ENCODE peak calls at places on chromosomes 16 and 17, in eight cellular contexts. One of them, this sample, is unnamed. For H3K4me1 and H3K9me3, the result is how much of the 10 kb centered on the place peaks cover.

GRCh38 chr17:15269087-15269486 is 4.0 kb upstream of the PMP22 start:
- DNase-seq in adipocyte: no peak
- DNase-seq in Peyer's patch: no peak
- DNase-seq in prostate gland: no peak
- DNase-seq in A549: no peak
- DNase-seq in right lobe of liver: no peak
- DNase-seq in stomach: no peak
- DNase-seq in OCI-LY7: no peak
- DNase-seq in this sample: no peak

GRCh38 chr17:50604470-50604869 is 30.2 kb upstream of the ABCC3 start:
- DNase-seq in right lobe of liver: no peak
- DNase-seq in OCI-LY7: no peak
- DNase-seq in A549: no peak
- DNase-seq in prostate gland: peak
- DNase-seq in Peyer's patch: no peak
- DNase-seq in adipocyte: peak
- DNase-seq in stomach: peak
- DNase-seq in this sample: no peak

GRCh38 chr16:11234884-11235702 is 20.9 kb downstream of the SOCS1 start:
- DNase-seq in right lobe of liver: no peak
- DNase-seq in prostate gland: no peak
- DNase-seq in A549: no peak
- DNase-seq in adipocyte: no peak
- DNase-seq in Peyer's patch: no peak
- DNase-seq in OCI-LY7: no peak
- DNase-seq in stomach: no peak
- DNase-seq in this sample: no peak

GRCh38 chr16:83100679-83101078 is 473.9 kb downstream of the CDH13 start:
- DNase-seq in OCI-LY7: no peak
- DNase-seq in right lobe of liver: no peak
- DNase-seq in prostate gland: no peak
- DNase-seq in adipocyte: no peak
- DNase-seq in Peyer's patch: no peak
- DNase-seq in A549: no peak
- DNase-seq in stomach: no peak
- DNase-seq in this sample: no peak

GRCh38 chr16:49068224-49068623 is 213.4 kb downstream of the CBLN1 start:
- DNase-seq in A549: no peak
- DNase-seq in prostate gland: no peak
- DNase-seq in stomach: no peak
- DNase-seq in Peyer's patch: no peak
- DNase-seq in right lobe of liver: no peak
- DNase-seq in adipocyte: no peak
- DNase-seq in OCI-LY7: no peak
- DNase-seq in this sample: no peak

GRCh38 chr16:85051710-85052082 is 24.1 kb downstream of the KIAA0513 start:
- DNase-seq in stomach: no peak
- DNase-seq in adipocyte: no peak
- DNase-seq in prostate gland: no peak
- DNase-seq in A549: no peak
- DNase-seq in Peyer's patch: no peak
- DNase-seq in right lobe of liver: no peak
- DNase-seq in OCI-LY7: no peak
- DNase-seq in this sample: no peak

GRCh38 chr17:77471984-77472836 is 331.4 kb downstream of the SEC14L1 start:
- DNase-seq in adipocyte: peak
- DNase-seq in right lobe of liver: no peak
- DNase-seq in OCI-LY7: peak
- DNase-seq in stomach: peak
- DNase-seq in A549: no peak
- DNase-seq in Peyer's patch: no peak
- DNase-seq in prostate gland: peak
- DNase-seq in this sample: peak

GRCh38 chr17:21209511-21210175 is 4.3 kb downstream of the TMEM11 start:
- DNase-seq in A549: no peak
- DNase-seq in stomach: peak
- DNase-seq in right lobe of liver: peak
- DNase-seq in prostate gland: peak
- DNase-seq in adipocyte: no peak
- DNase-seq in OCI-LY7: no peak
- DNase-seq in Peyer's patch: peak
- DNase-seq in this sample: peak

GRCh38 chr16:86219655-86220445 is 290.5 kb upstream of the FOXF1 start:
- DNase-seq in Peyer's patch: peak
- DNase-seq in stomach: peak
- DNase-seq in prostate gland: no peak
- DNase-seq in A549: no peak
- DNase-seq in right lobe of liver: peak
- DNase-seq in adipocyte: peak
- DNase-seq in OCI-LY7: no peak
- DNase-seq in this sample: no peak

GRCh38 chr17:1634841-1635650 is 6.4 kb upstream of the SLC43A2 start:
- DNase-seq in Peyer's patch: no peak
- DNase-seq in right lobe of liver: no peak
- DNase-seq in OCI-LY7: no peak
- DNase-seq in A549: no peak
- DNase-seq in adipocyte: no peak
- DNase-seq in stomach: no peak
- DNase-seq in prostate gland: no peak
- DNase-seq in this sample: no peak

GRCh38 chr16:50547340-50547865 is 793 bp upstream of the NKD1 start:
- DNase-seq in right lobe of liver: peak
- DNase-seq in stomach: peak
- DNase-seq in prostate gland: peak
- DNase-seq in Peyer's patch: peak
- DNase-seq in OCI-LY7: peak
- DNase-seq in adipocyte: no peak
- DNase-seq in A549: peak
- DNase-seq in this sample: no peak

GRCh38 chr17:69175812-69176517 is 34.3 kb upstream of the ABCA6 start:
- DNase-seq in prostate gland: no peak
- DNase-seq in right lobe of liver: no peak
- DNase-seq in A549: peak
- DNase-seq in adipocyte: peak
- DNase-seq in stomach: no peak
- DNase-seq in Peyer's patch: no peak
- DNase-seq in OCI-LY7: no peak
- DNase-seq in this sample: no peak

GRCh38 chr17:82752371-82753200 is 721 bp downstream of the TBCD start:
- DNase-seq in stomach: no peak
- DNase-seq in A549: no peak
- DNase-seq in Peyer's patch: no peak
- DNase-seq in OCI-LY7: peak
- DNase-seq in adipocyte: no peak
- DNase-seq in right lobe of liver: no peak
- DNase-seq in prostate gland: no peak
- DNase-seq in this sample: peak

GRCh38 chr17:82748756-82749155 is 3.1 kb upstream of the TBCD start:
- DNase-seq in A549: no peak
- DNase-seq in prostate gland: no peak
- DNase-seq in right lobe of liver: no peak
- DNase-seq in OCI-LY7: no peak
- DNase-seq in stomach: no peak
- DNase-seq in adipocyte: no peak
- DNase-seq in Peyer's patch: no peak
- DNase-seq in this sample: no peak

GRCh38 chr17:82751571-82752370 is at the start of gene TBCD:
- DNase-seq in adipocyte: peak
- DNase-seq in right lobe of liver: peak
- DNase-seq in stomach: peak
- DNase-seq in A549: peak
- DNase-seq in Peyer's patch: peak
- DNase-seq in OCI-LY7: peak
- DNase-seq in prostate gland: peak
- DNase-seq in this sample: peak

GRCh38 chr17:82751171-82751570 is 694 bp upstream of the TBCD start:
- DNase-seq in OCI-LY7: no peak
- DNase-seq in Peyer's patch: no peak
- DNase-seq in right lobe of liver: no peak
- DNase-seq in stomach: no peak
- DNase-seq in A549: no peak
- DNase-seq in adipocyte: no peak
- DNase-seq in prostate gland: no peak
- DNase-seq in this sample: no peak

GRCh38 chr17:82750241-82750905 is 1.5 kb upstream of the TBCD start:
- DNase-seq in stomach: no peak
- DNase-seq in prostate gland: no peak
- DNase-seq in adipocyte: no peak
- DNase-seq in A549: no peak
- DNase-seq in right lobe of liver: no peak
- DNase-seq in OCI-LY7: no peak
- DNase-seq in Peyer's patch: peak
- DNase-seq in this sample: no peak
- H3K4me1 ChIP-seq in stomach: under half
- H3K4me1 ChIP-seq in prostate gland: under half
- H3K4me1 ChIP-seq in adipocyte: under half
- H3K4me1 ChIP-seq in A549: under half
- H3K4me1 ChIP-seq in right lobe of liver: under half
- H3K4me1 ChIP-seq in OCI-LY7: under half
- H3K4me1 ChIP-seq in Peyer's patch: under half
- H3K4me1 ChIP-seq in this sample: under half

GRCh38 chr17:22692801-22693171 is 1000.5 kb downstream of the KCNJ18 start:
- DNase-seq in A549: no peak
- DNase-seq in adipocyte: no peak
- DNase-seq in Peyer's patch: no peak
- DNase-seq in OCI-LY7: no peak
- DNase-seq in prostate gland: no peak
- DNase-seq in right lobe of liver: no peak
- DNase-seq in stomach: no peak
- DNase-seq in this sample: no peak
- H3K9me3 ChIP-seq in A549: under half
- H3K9me3 ChIP-seq in adipocyte: under half
- H3K9me3 ChIP-seq in Peyer's patch: under half
- H3K9me3 ChIP-seq in OCI-LY7: under half
- H3K9me3 ChIP-seq in prostate gland: under half
- H3K9me3 ChIP-seq in right lobe of liver: under half
- H3K9me3 ChIP-seq in stomach: under half
- H3K9me3 ChIP-seq in this sample: under half

DNA sequence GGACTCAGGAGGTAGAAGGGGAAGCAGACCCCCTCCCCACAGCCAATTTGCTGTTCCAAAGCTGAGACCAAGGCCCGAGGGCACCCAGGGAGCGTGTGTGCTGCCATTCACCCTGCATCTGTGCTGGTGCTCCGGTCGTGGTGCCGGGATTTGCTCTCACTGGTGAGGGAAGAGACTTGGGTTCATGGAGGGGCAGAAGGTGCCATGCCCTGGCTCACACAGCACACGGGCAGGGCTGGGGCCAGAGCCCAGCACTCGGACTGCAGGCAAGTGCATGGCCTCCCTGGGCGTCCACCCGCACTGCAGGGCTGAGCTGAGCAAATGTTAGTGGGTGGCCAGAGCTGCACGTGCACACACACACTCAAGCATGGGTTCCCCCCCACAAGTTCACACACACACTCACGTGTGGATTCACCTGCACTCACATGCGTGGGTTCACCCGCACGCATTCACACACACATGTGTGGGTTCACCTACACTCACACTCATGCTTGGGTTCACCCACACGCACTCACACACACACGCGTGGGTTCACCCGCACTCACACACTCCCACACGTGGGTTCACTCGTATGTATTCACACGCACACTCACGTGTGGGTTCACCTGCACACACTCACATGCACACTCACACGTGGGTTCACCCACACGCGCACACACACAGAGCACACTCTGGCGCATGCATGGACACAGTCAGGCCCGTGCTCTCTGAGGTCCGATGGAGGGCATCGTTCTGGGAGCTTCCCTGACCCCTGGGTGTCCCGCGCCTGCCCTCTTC is 57.0 kb upstream of the CBFA2T3 start:
- DNase-seq in OCI-LY7: no peak
- DNase-seq in adipocyte: no peak
- DNase-seq in right lobe of liver: no peak
- DNase-seq in prostate gland: no peak
- DNase-seq in Peyer's patch: no peak
- DNase-seq in A549: no peak
- DNase-seq in stomach: no peak
- DNase-seq in this sample: no peak
- H3K4me1 ChIP-seq in OCI-LY7: under half
- H3K4me1 ChIP-seq in adipocyte: under half
- H3K4me1 ChIP-seq in right lobe of liver: under half
- H3K4me1 ChIP-seq in prostate gland: under half
- H3K4me1 ChIP-seq in Peyer's patch: under half
- H3K4me1 ChIP-seq in A549: under half
- H3K4me1 ChIP-seq in stomach: under half
- H3K4me1 ChIP-seq in this sample: under half

GRCh38 chr17:39393732-39394131 is 7.7 kb downstream of the FBXL20 start:
- DNase-seq in right lobe of liver: no peak
- DNase-seq in Peyer's patch: no peak
- DNase-seq in prostate gland: no peak
- DNase-seq in stomach: no peak
- DNase-seq in OCI-LY7: peak
- DNase-seq in A549: no peak
- DNase-seq in adipocyte: no peak
- DNase-seq in this sample: no peak

DNA sequence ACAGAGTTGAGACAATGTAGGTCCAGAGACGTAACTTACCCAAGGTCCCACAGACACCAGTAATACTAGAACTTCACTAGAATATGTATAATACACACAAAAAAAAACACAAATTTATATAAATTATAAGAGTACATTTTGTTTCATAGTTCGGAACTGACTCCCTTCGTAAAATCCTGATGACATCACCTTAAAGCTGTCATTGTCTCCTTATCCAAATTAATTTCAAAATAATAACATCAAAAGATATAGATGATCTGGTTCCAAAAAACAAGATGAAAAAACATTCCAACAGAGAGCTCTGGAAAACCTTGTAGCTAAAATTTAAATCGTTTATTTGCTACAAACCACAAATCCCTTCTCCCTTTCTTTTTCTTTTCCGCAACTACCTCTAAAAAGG is 10.0 kb downstream of the FBXL20 start:
- DNase-seq in adipocyte: no peak
- DNase-seq in right lobe of liver: no peak
- DNase-seq in Peyer's patch: no peak
- DNase-seq in stomach: no peak
- DNase-seq in A549: no peak
- DNase-seq in OCI-LY7: no peak
- DNase-seq in prostate gland: no peak
- DNase-seq in this sample: no peak
- H3K9me3 ChIP-seq in adipocyte: under half
- H3K9me3 ChIP-seq in right lobe of liver: under half
- H3K9me3 ChIP-seq in Peyer's patch: under half
- H3K9me3 ChIP-seq in stomach: under half
- H3K9me3 ChIP-seq in A549: under half
- H3K9me3 ChIP-seq in OCI-LY7: under half
- H3K9me3 ChIP-seq in prostate gland: under half
- H3K9me3 ChIP-seq in this sample: under half

DNA sequence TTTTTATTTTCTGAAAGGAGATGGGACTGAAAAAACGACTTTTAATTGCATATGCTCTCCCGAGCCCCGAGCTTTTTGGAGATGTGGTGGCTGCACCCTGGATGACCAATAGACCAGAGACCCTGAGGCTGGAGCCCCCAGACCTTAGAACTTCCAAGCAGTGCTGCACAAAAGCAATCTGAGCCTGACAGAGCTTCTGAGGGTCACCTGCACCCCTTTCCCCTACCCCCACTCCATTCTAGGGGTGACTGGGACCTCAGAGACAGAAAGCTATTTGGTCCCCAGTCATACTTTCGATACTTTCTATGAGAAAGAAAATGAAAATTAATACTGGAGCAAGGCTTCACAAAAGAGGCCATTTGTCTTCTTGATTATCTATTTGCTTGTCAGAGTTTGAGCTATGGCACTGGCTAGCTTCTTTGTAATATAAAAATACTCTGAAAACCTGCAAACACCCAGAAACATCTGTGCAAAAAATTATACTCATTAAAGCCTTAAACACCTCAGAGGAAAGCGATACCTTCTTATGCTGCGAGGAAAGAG is 3.6 kb downstream of the HOXB4 start:
- DNase-seq in prostate gland: no peak
- DNase-seq in adipocyte: no peak
- DNase-seq in A549: no peak
- DNase-seq in right lobe of liver: no peak
- DNase-seq in Peyer's patch: no peak
- DNase-seq in OCI-LY7: no peak
- DNase-seq in stomach: no peak
- DNase-seq in this sample: no peak
- H3K4me1 ChIP-seq in prostate gland: under half
- H3K4me1 ChIP-seq in adipocyte: half or more
- H3K4me1 ChIP-seq in A549: under half
- H3K4me1 ChIP-seq in right lobe of liver: under half
- H3K4me1 ChIP-seq in Peyer's patch: under half
- H3K4me1 ChIP-seq in OCI-LY7: under half
- H3K4me1 ChIP-seq in stomach: half or more
- H3K4me1 ChIP-seq in this sample: under half